ENCODE peak calls at places on chromosome 14, in four cellular contexts. R, P, C and E are unnamed samples.
A peak's percentile ranks its signal among the peaks of the same experiment; 100 is the strongest.

GRCh38 chr14:79417961-79418360 is 793.3 kb downstream of the DIO2 start:
- DNase-seq in R (peak; percentile 10), P (no peak), C (no peak), E (no peak)

GRCh38 chr14:100557658-100558057 is 29.6 kb downstream of the BEGAIN start:
- DNase-seq in R (no peak), P (no peak), C (no peak), E (peak; percentile 40)

GRCh38 chr14:34056081-34056480 is 105.2 kb upstream of the EGLN3 start:
- DNase-seq in R (no peak), P (no peak), C (peak; percentile 21), E (no peak)

GRCh38 chr14:32731249-32731648 is 207.4 kb upstream of the NPAS3 start:
- DNase-seq in R (no peak), P (no peak), C (no peak), E (no peak)

GRCh38 chr14:54651649-54652048 is 84.7 kb downstream of the SAMD4A start:
- DNase-seq in R (no peak), P (no peak), C (no peak), E (peak; percentile 52)

GRCh38 chr14:50410921-50411320 is 14.2 kb upstream of the CDKL1 start:
- DNase-seq in R (peak; percentile 93), P (no peak), C (peak; percentile 85), E (peak; percentile 84)

GRCh38 chr14:70714055-70714550 is 72.4 kb downstream of the TTC9 start:
- DNase-seq in R (peak; percentile 48), P (no peak), C (peak; percentile 74), E (peak; percentile 55)

GRCh38 chr14:77498120-77498979 is at the start of gene ISM2:
- DNase-seq in R (peak; percentile 39), P (peak; percentile 61), C (peak; percentile 42), E (peak; percentile 33)

GRCh38 chr14:58944226-58944769 is 244.2 kb upstream of the DAAM1 start:
- DNase-seq in R (no peak), P (no peak), C (no peak), E (no peak)

GRCh38 chr14:94594441-94594840 is 13.2 kb downstream of the SERPINA5 start:
- DNase-seq in R (no peak), P (no peak), C (no peak), E (no peak)

GRCh38 chr14:97833291-97833690 is 1036.1 kb downstream of the VRK1 start:
- DNase-seq in R (no peak), P (no peak), C (no peak), E (no peak)